ENCODE peak calls at places on chromosomes 3 and 15, in four cellular contexts. S, V, A and I are unnamed samples.

GRCh38 chr3:53730565-53730964 is 115.7 kb downstream of the CHDH start:
- DNase-seq in S (no peak), V (no peak), A (no peak), I (no peak)

GRCh38 chr15:34810455-34811146 is 15.3 kb upstream of the ACTC1 start:
- DNase-seq in A (peak; percentile 15), S (no peak), V (peak; percentile 96), I (peak; percentile 96)

GRCh38 chr3:46469680-46470357 is 5.1 kb upstream of the LTF start:
- DNase-seq in A (no peak), S (no peak), V (no peak), I (no peak)

GRCh38 chr3:109718822-109719221 is 381.5 kb upstream of the DPPA4 start:
- DNase-seq in S (no peak), A (no peak), V (no peak), I (no peak)

GRCh38 chr15:31080618-31081017 is 20.9 kb downstream of the TRPM1 start:
- DNase-seq in A (peak; percentile 3), S (no peak), V (no peak), I (no peak)

GRCh38 chr15:99014803-99015676 is 7.4 kb upstream of the PGPEP1L start:
- DNase-seq in V (no peak), A (peak; percentile 32), S (peak; percentile 53), I (no peak)

GRCh38 chr15:43880406-43881184 is 53.8 kb downstream of the WDR76 start:
- DNase-seq in V (no peak), S (no peak), A (no peak), I (no peak)

GRCh38 chr15:84057714-84058331 is 177.8 kb upstream of the GOLGA6L4 start:
- DNase-seq in A (no peak), V (no peak), S (no peak), I (no peak)

GRCh38 chr15:95826388-95826781 is 504.1 kb upstream of the NR2F2 start:
- DNase-seq in S (no peak), V (no peak), A (no peak), I (no peak)

GRCh38 chr3:186012137-186012536 is 74.3 kb upstream of the TRA2B start:
- DNase-seq in S (no peak), A (no peak), V (no peak), I (no peak)

GRCh38 chr3:12879191-12879815 is 37.9 kb upstream of the RPL32 start:
- DNase-seq in A (peak; percentile 65), S (no peak), V (no peak), I (no peak)

GRCh38 chr3:177942911-177943310 is 593.3 kb upstream of the KCNMB2 start:
- DNase-seq in S (no peak), A (no peak), V (no peak), I (no peak)

GRCh38 chr3:38834110-38834509 is 18.1 kb upstream of the SCN10A start:
- DNase-seq in A (peak; percentile 24), S (no peak), V (peak; percentile 59), I (no peak)

GRCh38 chr3:141181819-141182218 is 49.8 kb upstream of the PXYLP1 start:
- DNase-seq in V (no peak), S (no peak), A (no peak), I (no peak)

GRCh38 chr3:170205302-170205701 is 16.9 kb upstream of the PRKCI start:
- DNase-seq in S (no peak), V (no peak), A (no peak), I (no peak)

GRCh38 chr3:158789592-158789991 is 12.3 kb upstream of the MFSD1 start:
- DNase-seq in A (peak; percentile 71), V (peak; percentile 24), S (peak; percentile 40), I (no peak)

GRCh38 chr15:66400351-66400774 is 13.7 kb downstream of the MAP2K1 start:
- DNase-seq in V (no peak), S (no peak), A (no peak), I (no peak)

GRCh38 chr3:122973893-122974615 is 53.5 kb downstream of the SEMA5B start:
- DNase-seq in A (no peak), S (no peak), V (no peak), I (no peak)

GRCh38 chr3:27578032-27578431 is 93.8 kb upstream of the SLC4A7 start:
- DNase-seq in S (no peak), V (no peak), A (no peak), I (no peak)

GRCh38 chr3:157438371-157438735 is 1.7 kb downstream of the PTX3 start:
- DNase-seq in S (no peak), A (no peak), V (no peak), I (no peak)

GRCh38 chr3:125194849-125195601 is 17.5 kb downstream of the SLC12A8 start:
- DNase-seq in S (no peak), A (no peak), V (peak; percentile 58), I (peak; percentile 31)

GRCh38 chr3:13879946-13880810 is at the start of gene WNT7A:
- DNase-seq in S (peak; percentile 16), A (no peak), V (no peak), I (no peak)

GRCh38 chr15:19987389-19988048 is 554.1 kb downstream of the GOLGA6L6 start:
- DNase-seq in V (no peak), A (peak; percentile 71), S (no peak), I (no peak)

GRCh38 chr3:72306800-72307341 is 521.9 kb upstream of the PROK2 start:
- DNase-seq in A (no peak), V (no peak), S (no peak), I (no peak)